ENCODE peak calls at places on chromosomes 5 and 9, in six cellular contexts. Y is CD4-positive, CD25-positive, alpha-beta regulatory T cell; Q is cardiac muscle cell; W is heart left ventricle; L is coronary artery; E is CD4-positive, alpha-beta T cell. H is an unnamed sample.

GRCh38 chr5:170534177-170534576 is 30.4 kb downstream of the KCNIP1 start:
- DNase-seq in Y (no peak), Q (no peak), E (no peak), L (no peak), W (no peak), H (no peak)

GRCh38 chr9:15999422-16000339 is 446.8 kb downstream of the CCDC171 start:
- DNase-seq in L (no peak), W (peak), E (no peak), Q (peak), Y (no peak), H (no peak)

GRCh38 chr5:109482748-109483147 is 73.0 kb upstream of the PJA2 start:
- DNase-seq in Q (no peak), E (no peak), W (no peak), Y (no peak), L (no peak), H (no peak)

GRCh38 chr5:83925321-83925877 is 204.7 kb upstream of the HAPLN1 start:
- DNase-seq in W (no peak), E (no peak), Y (no peak), L (no peak), Q (peak), H (no peak)

GRCh38 chr5:127686424-127686823 is 16.8 kb upstream of the CCDC192 start:
- DNase-seq in Q (no peak), Y (no peak), W (no peak), L (no peak), E (no peak), H (no peak)

GRCh38 chr5:68962632-68963484 is 131.0 kb upstream of the SLC30A5 start:
- DNase-seq in L (peak), W (peak), Y (no peak), Q (peak), E (no peak), H (peak)

GRCh38 chr5:178123987-178124925 is 6.6 kb upstream of the RMND5B start:
- DNase-seq in W (no peak), Y (no peak), Q (no peak), E (no peak), L (no peak), H (no peak)

GRCh38 chr5:114361724-114362196 is at the start of gene KCNN2:
- DNase-seq in Q (peak), L (no peak), Y (no peak), W (peak), E (no peak), H (peak)

GRCh38 chr5:125109293-125109692 is 362.9 kb upstream of the ZNF608 start:
- DNase-seq in E (no peak), Y (no peak), L (no peak), W (no peak), Q (no peak), H (no peak)

GRCh38 chr5:60178101-60178500 is 284.6 kb upstream of the PDE4D start:
- DNase-seq in Q (peak), L (no peak), W (no peak), Y (no peak), E (no peak), H (no peak)

GRCh38 chr9:9820411-9820810 is 792.4 kb downstream of the PTPRD start:
- DNase-seq in W (no peak), L (no peak), E (no peak), Y (no peak), Q (no peak), H (no peak)

GRCh38 chr5:154421868-154422267 is 23.9 kb upstream of the SAP30L start:
- DNase-seq in Y (no peak), W (no peak), Q (peak), E (no peak), L (no peak), H (no peak)

GRCh38 chr5:19853616-19854240 is 134.3 kb downstream of the CDH18 start:
- DNase-seq in L (no peak), Y (no peak), E (no peak), Q (peak), W (no peak), H (no peak)

GRCh38 chr5:31033295-31033694 is 160.2 kb upstream of the CDH6 start:
- DNase-seq in Y (no peak), W (no peak), Q (peak), L (no peak), E (no peak), H (no peak)

GRCh38 chr5:13251623-13252367 is 692.7 kb downstream of the DNAH5 start:
- DNase-seq in W (no peak), Y (no peak), Q (peak), L (no peak), E (no peak), H (peak)

GRCh38 chr9:93587651-93588347 is 11.4 kb downstream of the PHF2 start:
- DNase-seq in Q (no peak), E (no peak), W (no peak), Y (no peak), L (peak), H (no peak)

GRCh38 chr5:14421851-14422250 is 159.7 kb upstream of the OTULINL start:
- DNase-seq in Q (no peak), W (no peak), Y (no peak), E (no peak), L (no peak), H (no peak)

GRCh38 chr5:14417792-14418765 is 163.5 kb upstream of the OTULINL start:
- DNase-seq in E (no peak), Y (no peak), Q (peak), W (no peak), L (no peak), H (no peak)

GRCh38 chr5:14419686-14420085 is 161.9 kb upstream of the OTULINL start:
- DNase-seq in Y (no peak), E (no peak), Q (no peak), L (no peak), W (no peak), H (no peak)

GRCh38 chr5:14417232-14417730 is 164.3 kb upstream of the OTULINL start:
- DNase-seq in Q (peak), W (no peak), Y (no peak), L (no peak), E (no peak), H (no peak)

GRCh38 chr5:14420136-14420808 is 161.3 kb upstream of the OTULINL start:
- DNase-seq in L (no peak), W (no peak), E (no peak), Q (no peak), Y (no peak), H (no peak)
- H3K27ac ChIP-seq in L (no peak), W (no peak), E (no peak), Q (no peak), Y (no peak), H (peak)

DNA sequence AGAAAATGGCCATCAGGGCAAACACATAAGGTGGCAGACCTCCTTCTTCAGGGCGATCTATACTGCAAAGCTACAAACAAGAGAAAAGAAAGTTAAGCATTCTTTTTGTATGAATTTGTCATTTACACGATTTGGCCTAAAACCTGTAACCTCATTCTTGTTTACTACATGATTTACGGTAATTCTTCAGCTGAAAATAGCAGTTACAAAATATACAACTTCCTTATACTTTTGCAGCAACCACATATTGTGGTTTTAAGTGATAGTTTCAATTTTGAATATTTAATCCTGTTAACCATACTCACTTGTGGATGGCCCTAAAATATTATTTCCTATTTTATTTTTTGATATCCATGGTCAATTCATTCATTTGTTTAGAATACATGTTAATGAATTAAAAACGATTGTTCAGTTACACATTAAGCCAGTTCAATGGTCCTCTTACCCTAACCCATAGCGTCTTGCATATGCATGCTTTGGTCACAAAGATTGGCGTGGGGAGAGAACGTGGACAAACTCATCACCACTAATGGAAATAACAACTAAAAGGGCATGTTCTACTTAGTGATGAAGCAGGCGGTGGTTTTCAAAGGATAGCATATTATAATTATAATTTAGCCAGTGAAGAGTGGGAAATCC is 16.6 kb downstream of the TUT7 start:
- DNase-seq in Y (no peak), W (no peak), Q (no peak), L (no peak), E (no peak), H (no peak)
- H3K27ac ChIP-seq in Y (peak), W (no peak), Q (no peak), L (no peak), E (no peak), H (no peak)

GRCh38 chr9:34995288-34996060 is 5.9 kb downstream of the DNAJB5 start:
- DNase-seq in Q (peak), Y (no peak), W (no peak), L (peak), E (no peak), H (no peak)

GRCh38 chr9:34992376-34992951 is 2.9 kb downstream of the DNAJB5 start:
- DNase-seq in W (peak), L (peak), Y (no peak), Q (peak), E (no peak), H (no peak)

GRCh38 chr9:34991833-34992375 is 2.4 kb downstream of the DNAJB5 start:
- DNase-seq in E (no peak), Q (peak), W (peak), L (no peak), Y (no peak), H (no peak)

GRCh38 chr9:34994429-34995287 is 5.1 kb downstream of the DNAJB5 start:
- DNase-seq in Q (peak), Y (no peak), E (no peak), L (peak), W (peak), H (no peak)

DNA sequence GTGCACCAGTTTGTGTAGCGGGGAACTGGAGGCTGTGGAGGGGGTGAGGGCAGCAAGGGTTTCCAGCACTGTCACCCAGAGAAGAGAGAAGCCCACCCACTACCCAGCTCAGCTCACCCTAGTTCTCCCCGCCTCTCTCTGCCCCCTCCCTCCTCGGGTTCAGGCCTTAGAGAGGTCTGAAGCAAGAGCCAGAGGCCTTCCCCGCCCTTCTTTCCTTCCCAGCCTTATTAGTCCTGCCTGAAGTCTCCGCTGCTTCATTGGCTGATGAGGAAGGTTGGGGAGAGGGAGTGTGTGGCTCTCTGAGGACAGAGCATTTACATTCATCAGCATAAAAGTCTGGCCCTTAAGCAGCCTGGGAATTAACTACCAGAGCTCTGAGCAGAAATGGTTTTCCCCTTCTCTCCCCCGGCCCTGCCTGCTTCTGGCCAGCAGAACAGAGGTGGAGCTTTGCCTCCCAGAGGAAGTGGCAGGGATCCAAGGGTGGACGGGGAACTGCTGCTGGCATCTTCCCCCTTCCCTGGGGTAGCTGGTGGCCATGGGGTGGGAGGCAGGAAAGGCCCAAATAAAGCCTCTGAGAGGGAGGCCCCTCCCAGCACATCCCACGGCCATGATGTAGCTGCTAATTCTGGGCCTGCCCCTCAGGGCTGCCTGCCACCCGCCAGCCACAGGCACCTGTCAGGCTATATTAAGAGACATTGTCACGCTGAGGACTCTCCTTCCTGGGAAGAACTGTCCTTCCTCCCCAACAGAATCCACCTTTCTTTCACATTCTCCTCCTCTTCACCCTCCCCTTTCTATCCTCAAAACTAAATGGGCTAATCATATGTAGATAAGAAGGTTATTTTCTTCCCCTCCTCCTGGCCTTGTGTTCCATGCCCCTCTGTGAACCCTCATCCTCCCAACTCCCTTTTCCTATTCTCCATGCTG is 4.2 kb downstream of the DNAJB5 start:
- DNase-seq in L (peak), Q (peak), E (no peak), W (peak), Y (no peak), H (peak)
- H3K27ac ChIP-seq in L (peak), Q (peak), E (no peak), W (peak), Y (no peak), H (peak)

DNA sequence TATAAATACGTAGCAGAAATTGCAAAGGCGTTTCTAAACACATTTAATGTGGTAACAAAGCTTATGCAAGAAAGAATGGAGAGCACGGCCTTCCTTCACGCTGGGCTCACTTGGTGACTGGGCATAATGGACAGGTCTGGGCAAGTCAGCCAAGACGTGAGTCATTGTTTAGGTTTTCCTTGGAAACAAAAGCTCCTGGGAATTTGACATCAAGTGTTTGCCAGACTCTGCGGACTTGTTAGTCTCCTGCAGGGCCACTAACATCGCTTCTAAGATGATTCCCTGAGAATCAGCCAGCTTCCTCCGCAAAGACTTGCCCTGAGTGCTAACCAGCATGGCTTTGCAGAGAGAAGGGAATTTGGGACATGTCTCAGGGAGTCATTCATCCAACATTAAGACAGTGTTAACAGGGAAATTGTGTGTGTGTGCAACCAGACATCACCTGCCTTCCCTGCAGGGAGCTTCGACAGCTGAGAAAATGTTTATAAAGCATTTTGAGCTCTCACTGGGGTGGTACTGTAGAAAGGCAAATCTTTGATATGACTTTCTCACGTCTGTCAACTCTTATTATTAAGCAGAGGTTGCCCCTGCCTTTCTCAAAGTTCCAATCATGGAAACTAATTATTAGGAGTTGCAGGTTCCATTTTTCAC is 182.5 kb downstream of the NTRK2 start:
- DNase-seq in E (no peak), W (peak), Y (no peak), L (peak), Q (peak), H (no peak)
- H3K27ac ChIP-seq in E (no peak), W (no peak), Y (no peak), L (peak), Q (no peak), H (peak)

GRCh38 chr5:149790276-149790675 is 60.2 kb downstream of the PPARGC1B start:
- DNase-seq in Q (no peak), Y (no peak), L (no peak), E (no peak), W (no peak), H (no peak)
- H3K27ac ChIP-seq in Q (no peak), Y (no peak), L (no peak), E (no peak), W (no peak), H (no peak)

GRCh38 chr5:136032564-136032963 is 3.8 kb downstream of the TGFBI start:
- DNase-seq in L (peak), W (no peak), E (no peak), Q (peak), Y (no peak), H (no peak)
- H3K27ac ChIP-seq in L (peak), W (peak), E (no peak), Q (no peak), Y (no peak), H (no peak)

DNA sequence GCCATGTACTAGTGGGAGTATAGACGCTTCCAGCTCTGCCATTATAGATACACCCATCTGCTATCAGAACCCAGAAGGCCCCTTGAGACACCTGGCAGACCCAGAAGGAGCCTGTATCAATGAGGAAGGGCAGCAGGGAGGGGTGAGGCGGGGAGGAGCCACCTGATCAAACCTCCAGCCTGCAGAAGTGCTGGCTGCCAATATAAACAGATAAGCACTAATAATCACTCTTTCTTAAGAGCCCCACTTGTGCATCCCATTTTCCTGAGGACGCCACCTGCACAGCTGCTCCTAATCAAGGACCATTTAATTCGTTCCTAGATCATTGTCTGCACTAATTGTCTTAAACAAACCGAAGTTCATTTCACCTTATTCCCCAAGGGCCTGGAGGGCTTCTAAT is 75.0 kb upstream of the NEK6 start:
- DNase-seq in E (no peak), W (no peak), Y (no peak), L (no peak), Q (no peak), H (no peak)
- H3K27ac ChIP-seq in E (no peak), W (no peak), Y (no peak), L (no peak), Q (no peak), H (no peak)